ENCODE peak calls at places on chromosomes 4 and X, in nine cellular contexts. One of them, this sample, is unnamed.
A peak's percentile ranks its signal among the peaks of the same experiment; 100 is the strongest.

GRCh38 chrX:107707866-107708265 is 67.7 kb downstream of the TSC22D3 start:
- DNase-seq in progenitor cell of endocrine pancreas: no peak
- DNase-seq in Peyer's patch: peak; percentile 34
- DNase-seq in fibroblast of lung: no peak
- DNase-seq in epithelial cell of proximal tubule: no peak
- DNase-seq in breast epithelium: no peak
- DNase-seq in PC-9: no peak
- DNase-seq in fibroblast of mammary gland: no peak
- DNase-seq in activated B cell treated with CpG ODN at 0.5 μM for 24 hours: no peak
- DNase-seq in this sample: no peak

GRCh38 chrX:134727363-134727762 is 69.1 kb upstream of the PLAC1 start:
- DNase-seq in breast epithelium: no peak
- DNase-seq in progenitor cell of endocrine pancreas: no peak
- DNase-seq in fibroblast of lung: no peak
- DNase-seq in fibroblast of mammary gland: peak; percentile 28
- DNase-seq in epithelial cell of proximal tubule: no peak
- DNase-seq in activated B cell treated with CpG ODN at 0.5 μM for 24 hours: no peak
- DNase-seq in PC-9: no peak
- DNase-seq in Peyer's patch: no peak
- DNase-seq in this sample: no peak

GRCh38 chrX:87525771-87526229 is 8.2 kb downstream of the KLHL4 start:
- DNase-seq in fibroblast of mammary gland: peak; percentile 74
- DNase-seq in Peyer's patch: no peak
- DNase-seq in activated B cell treated with CpG ODN at 0.5 μM for 24 hours: no peak
- DNase-seq in fibroblast of lung: peak; percentile 90
- DNase-seq in PC-9: peak; percentile 12
- DNase-seq in progenitor cell of endocrine pancreas: no peak
- DNase-seq in epithelial cell of proximal tubule: no peak
- DNase-seq in breast epithelium: no peak
- DNase-seq in this sample: peak; percentile 0

GRCh38 chrX:135185795-135186443 is 14.7 kb upstream of the CT55 start:
- DNase-seq in epithelial cell of proximal tubule: peak; percentile 16
- DNase-seq in breast epithelium: no peak
- DNase-seq in PC-9: peak; percentile 38
- DNase-seq in Peyer's patch: no peak
- DNase-seq in activated B cell treated with CpG ODN at 0.5 μM for 24 hours: no peak
- DNase-seq in fibroblast of mammary gland: peak; percentile 57
- DNase-seq in progenitor cell of endocrine pancreas: no peak
- DNase-seq in fibroblast of lung: peak; percentile 35
- DNase-seq in this sample: peak; percentile 51

GRCh38 chr4:149884529-149885206 is 69.0 kb upstream of the IQCM start:
- DNase-seq in breast epithelium: no peak
- DNase-seq in Peyer's patch: no peak
- DNase-seq in activated B cell treated with CpG ODN at 0.5 μM for 24 hours: no peak
- DNase-seq in progenitor cell of endocrine pancreas: no peak
- DNase-seq in fibroblast of mammary gland: no peak
- DNase-seq in PC-9: no peak
- DNase-seq in fibroblast of lung: no peak
- DNase-seq in epithelial cell of proximal tubule: peak; percentile 61
- DNase-seq in this sample: no peak

GRCh38 chrX:16786791-16787735 is 797 bp downstream of the TXLNG start:
- DNase-seq in activated B cell treated with CpG ODN at 0.5 μM for 24 hours: peak; percentile 22
- DNase-seq in progenitor cell of endocrine pancreas: peak; percentile 24
- DNase-seq in PC-9: peak; percentile 11
- DNase-seq in epithelial cell of proximal tubule: no peak
- DNase-seq in fibroblast of mammary gland: peak; percentile 50
- DNase-seq in breast epithelium: no peak
- DNase-seq in Peyer's patch: peak; percentile 61
- DNase-seq in fibroblast of lung: no peak
- DNase-seq in this sample: peak; percentile 0

GRCh38 chrX:150365953-150366911 is 3.1 kb downstream of the MAMLD1 start:
- DNase-seq in fibroblast of lung: peak; percentile 54
- DNase-seq in PC-9: no peak
- DNase-seq in Peyer's patch: peak; percentile 68
- DNase-seq in breast epithelium: peak; percentile 49
- DNase-seq in epithelial cell of proximal tubule: no peak
- DNase-seq in progenitor cell of endocrine pancreas: no peak
- DNase-seq in fibroblast of mammary gland: peak; percentile 38
- DNase-seq in activated B cell treated with CpG ODN at 0.5 μM for 24 hours: no peak
- DNase-seq in this sample: no peak

GRCh38 chr4:77072195-77072753 is 3.5 kb downstream of the CCNI start:
- DNase-seq in activated B cell treated with CpG ODN at 0.5 μM for 24 hours: no peak
- DNase-seq in breast epithelium: no peak
- DNase-seq in Peyer's patch: no peak
- DNase-seq in PC-9: peak; percentile 29
- DNase-seq in epithelial cell of proximal tubule: no peak
- DNase-seq in fibroblast of lung: no peak
- DNase-seq in progenitor cell of endocrine pancreas: no peak
- DNase-seq in fibroblast of mammary gland: no peak
- DNase-seq in this sample: no peak

GRCh38 chrX:129545408-129545807 is 5.3 kb downstream of the OCRL start:
- DNase-seq in epithelial cell of proximal tubule: no peak
- DNase-seq in progenitor cell of endocrine pancreas: no peak
- DNase-seq in activated B cell treated with CpG ODN at 0.5 μM for 24 hours: no peak
- DNase-seq in fibroblast of mammary gland: no peak
- DNase-seq in PC-9: no peak
- DNase-seq in fibroblast of lung: no peak
- DNase-seq in Peyer's patch: no peak
- DNase-seq in breast epithelium: no peak
- DNase-seq in this sample: no peak

GRCh38 chrX:101803451-101803850 is 128.4 kb downstream of the ZMAT1 start:
- DNase-seq in breast epithelium: no peak
- DNase-seq in fibroblast of mammary gland: peak; percentile 27
- DNase-seq in PC-9: no peak
- DNase-seq in progenitor cell of endocrine pancreas: no peak
- DNase-seq in Peyer's patch: no peak
- DNase-seq in epithelial cell of proximal tubule: no peak
- DNase-seq in activated B cell treated with CpG ODN at 0.5 μM for 24 hours: no peak
- DNase-seq in fibroblast of lung: peak; percentile 4
- DNase-seq in this sample: no peak
- TF ChIP-seq CTCF in breast epithelium: no peak
- TF ChIP-seq CTCF in fibroblast of mammary gland: peak; percentile 54
- TF ChIP-seq CTCF in PC-9: peak; percentile 59
- TF ChIP-seq CTCF in progenitor cell of endocrine pancreas: peak; percentile 50
- TF ChIP-seq CTCF in Peyer's patch: no peak
- TF ChIP-seq CTCF in epithelial cell of proximal tubule: peak; percentile 48
- TF ChIP-seq CTCF in activated B cell treated with CpG ODN at 0.5 μM for 24 hours: no peak
- TF ChIP-seq CTCF in fibroblast of lung: peak; percentile 32
- TF ChIP-seq CTCF in this sample: peak; percentile 72

GRCh38 chrX:53237056-53237455 is 12.0 kb upstream of the KDM5C start:
- DNase-seq in activated B cell treated with CpG ODN at 0.5 μM for 24 hours: no peak
- DNase-seq in breast epithelium: no peak
- DNase-seq in Peyer's patch: no peak
- DNase-seq in fibroblast of lung: no peak
- DNase-seq in fibroblast of mammary gland: no peak
- DNase-seq in progenitor cell of endocrine pancreas: no peak
- DNase-seq in epithelial cell of proximal tubule: no peak
- DNase-seq in PC-9: no peak
- DNase-seq in this sample: no peak

GRCh38 chrX:53236025-53236679 is 11.1 kb upstream of the KDM5C start:
- DNase-seq in fibroblast of mammary gland: no peak
- DNase-seq in Peyer's patch: no peak
- DNase-seq in progenitor cell of endocrine pancreas: no peak
- DNase-seq in breast epithelium: no peak
- DNase-seq in activated B cell treated with CpG ODN at 0.5 μM for 24 hours: no peak
- DNase-seq in epithelial cell of proximal tubule: no peak
- DNase-seq in PC-9: no peak
- DNase-seq in fibroblast of lung: no peak
- DNase-seq in this sample: no peak

GRCh38 chrX:53242310-53242709 is 17.3 kb upstream of the KDM5C start:
- DNase-seq in fibroblast of mammary gland: no peak
- DNase-seq in progenitor cell of endocrine pancreas: no peak
- DNase-seq in epithelial cell of proximal tubule: no peak
- DNase-seq in breast epithelium: no peak
- DNase-seq in Peyer's patch: no peak
- DNase-seq in fibroblast of lung: no peak
- DNase-seq in activated B cell treated with CpG ODN at 0.5 μM for 24 hours: no peak
- DNase-seq in PC-9: no peak
- DNase-seq in this sample: no peak

GRCh38 chrX:53241558-53241957 is 16.6 kb upstream of the KDM5C start:
- DNase-seq in Peyer's patch: no peak
- DNase-seq in PC-9: no peak
- DNase-seq in epithelial cell of proximal tubule: no peak
- DNase-seq in progenitor cell of endocrine pancreas: no peak
- DNase-seq in breast epithelium: no peak
- DNase-seq in fibroblast of mammary gland: no peak
- DNase-seq in fibroblast of lung: no peak
- DNase-seq in activated B cell treated with CpG ODN at 0.5 μM for 24 hours: no peak
- DNase-seq in this sample: no peak

DNA sequence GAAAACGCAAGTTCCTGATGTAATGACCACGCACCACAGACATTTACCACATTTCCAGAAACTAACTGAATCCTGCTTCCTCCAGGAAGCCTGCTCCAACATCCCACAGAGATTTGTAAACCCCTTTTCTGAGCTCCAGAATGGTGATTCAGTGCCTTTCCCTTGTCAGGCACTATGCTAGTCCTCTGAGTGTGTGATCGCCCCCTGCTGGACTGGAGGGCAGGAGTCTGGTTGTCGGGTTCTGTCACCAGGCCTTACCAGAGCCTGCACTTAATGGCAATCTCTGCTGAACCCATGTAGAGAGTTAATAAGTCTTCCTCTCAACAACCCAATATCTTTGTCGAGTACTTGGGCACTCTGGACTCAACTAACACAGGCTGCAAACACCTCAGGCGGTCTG is 14.5 kb upstream of the KDM5C start:
- DNase-seq in Peyer's patch: no peak
- DNase-seq in epithelial cell of proximal tubule: no peak
- DNase-seq in fibroblast of lung: no peak
- DNase-seq in activated B cell treated with CpG ODN at 0.5 μM for 24 hours: no peak
- DNase-seq in fibroblast of mammary gland: peak; percentile 40
- DNase-seq in PC-9: no peak
- DNase-seq in breast epithelium: no peak
- DNase-seq in progenitor cell of endocrine pancreas: no peak
- DNase-seq in this sample: no peak
- TF ChIP-seq CTCF in Peyer's patch: no peak
- TF ChIP-seq CTCF in epithelial cell of proximal tubule: peak; percentile 26
- TF ChIP-seq CTCF in fibroblast of lung: no peak
- TF ChIP-seq CTCF in activated B cell treated with CpG ODN at 0.5 μM for 24 hours: no peak
- TF ChIP-seq CTCF in fibroblast of mammary gland: peak; percentile 45
- TF ChIP-seq CTCF in PC-9: peak; percentile 59
- TF ChIP-seq CTCF in breast epithelium: no peak
- TF ChIP-seq CTCF in progenitor cell of endocrine pancreas: no peak
- TF ChIP-seq CTCF in this sample: peak; percentile 21

GRCh38 chrX:39244146-39244545 is 442.9 kb downstream of the MID1IP1 start:
- DNase-seq in fibroblast of lung: no peak
- DNase-seq in progenitor cell of endocrine pancreas: no peak
- DNase-seq in Peyer's patch: no peak
- DNase-seq in activated B cell treated with CpG ODN at 0.5 μM for 24 hours: no peak
- DNase-seq in fibroblast of mammary gland: peak; percentile 32
- DNase-seq in epithelial cell of proximal tubule: no peak
- DNase-seq in breast epithelium: no peak
- DNase-seq in PC-9: no peak
- DNase-seq in this sample: no peak

GRCh38 chrX:39238017-39238416 is 436.8 kb downstream of the MID1IP1 start:
- DNase-seq in PC-9: no peak
- DNase-seq in progenitor cell of endocrine pancreas: no peak
- DNase-seq in activated B cell treated with CpG ODN at 0.5 μM for 24 hours: no peak
- DNase-seq in fibroblast of mammary gland: no peak
- DNase-seq in fibroblast of lung: peak; percentile 3
- DNase-seq in Peyer's patch: no peak
- DNase-seq in epithelial cell of proximal tubule: no peak
- DNase-seq in breast epithelium: no peak
- DNase-seq in this sample: no peak

GRCh38 chrX:39245024-39245423 is 443.8 kb downstream of the MID1IP1 start:
- DNase-seq in epithelial cell of proximal tubule: no peak
- DNase-seq in progenitor cell of endocrine pancreas: no peak
- DNase-seq in Peyer's patch: no peak
- DNase-seq in activated B cell treated with CpG ODN at 0.5 μM for 24 hours: no peak
- DNase-seq in fibroblast of lung: no peak
- DNase-seq in fibroblast of mammary gland: no peak
- DNase-seq in breast epithelium: no peak
- DNase-seq in PC-9: no peak
- DNase-seq in this sample: no peak

GRCh38 chrX:39247536-39247935 is 446.3 kb downstream of the MID1IP1 start:
- DNase-seq in Peyer's patch: no peak
- DNase-seq in PC-9: no peak
- DNase-seq in fibroblast of lung: no peak
- DNase-seq in progenitor cell of endocrine pancreas: no peak
- DNase-seq in breast epithelium: no peak
- DNase-seq in fibroblast of mammary gland: no peak
- DNase-seq in epithelial cell of proximal tubule: no peak
- DNase-seq in activated B cell treated with CpG ODN at 0.5 μM for 24 hours: no peak
- DNase-seq in this sample: no peak

DNA sequence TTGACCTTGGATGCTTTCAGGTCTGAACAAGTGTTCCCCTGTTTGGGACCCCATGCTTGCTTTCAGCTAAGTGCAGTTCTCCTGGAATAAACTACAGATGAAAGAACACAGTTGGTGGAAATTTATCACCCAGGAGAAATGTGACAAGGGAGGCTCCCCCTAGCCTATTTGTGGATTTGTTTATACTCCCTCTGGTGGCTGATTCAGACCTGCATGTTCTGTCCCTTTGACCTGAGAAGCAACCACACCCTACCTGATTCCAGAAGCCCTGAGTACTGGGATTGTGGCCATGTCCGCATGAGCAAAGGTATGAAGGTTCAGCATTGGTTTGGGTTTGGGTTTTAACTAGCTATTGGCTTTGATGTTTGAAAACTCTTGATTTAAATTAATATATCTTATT is 440.9 kb downstream of the MID1IP1 start:
- DNase-seq in fibroblast of mammary gland: peak; percentile 19
- DNase-seq in progenitor cell of endocrine pancreas: no peak
- DNase-seq in breast epithelium: no peak
- DNase-seq in activated B cell treated with CpG ODN at 0.5 μM for 24 hours: no peak
- DNase-seq in PC-9: no peak
- DNase-seq in Peyer's patch: peak; percentile 68
- DNase-seq in fibroblast of lung: peak; percentile 2
- DNase-seq in epithelial cell of proximal tubule: no peak
- DNase-seq in this sample: no peak
- TF ChIP-seq CTCF in fibroblast of mammary gland: peak; percentile 35
- TF ChIP-seq CTCF in progenitor cell of endocrine pancreas: peak; percentile 52
- TF ChIP-seq CTCF in breast epithelium: no peak
- TF ChIP-seq CTCF in activated B cell treated with CpG ODN at 0.5 μM for 24 hours: no peak
- TF ChIP-seq CTCF in PC-9: no peak
- TF ChIP-seq CTCF in Peyer's patch: no peak
- TF ChIP-seq CTCF in fibroblast of lung: peak; percentile 14
- TF ChIP-seq CTCF in epithelial cell of proximal tubule: peak; percentile 69
- TF ChIP-seq CTCF in this sample: peak; percentile 59

GRCh38 chrX:36908801-36909403 is 99.3 kb upstream of the FAM47C start:
- DNase-seq in activated B cell treated with CpG ODN at 0.5 μM for 24 hours: no peak
- DNase-seq in progenitor cell of endocrine pancreas: no peak
- DNase-seq in fibroblast of mammary gland: peak; percentile 42
- DNase-seq in fibroblast of lung: peak; percentile 12
- DNase-seq in Peyer's patch: no peak
- DNase-seq in breast epithelium: no peak
- DNase-seq in epithelial cell of proximal tubule: no peak
- DNase-seq in PC-9: no peak
- DNase-seq in this sample: peak; percentile 10
- TF ChIP-seq CTCF in activated B cell treated with CpG ODN at 0.5 μM for 24 hours: no peak
- TF ChIP-seq CTCF in progenitor cell of endocrine pancreas: peak; percentile 68
- TF ChIP-seq CTCF in fibroblast of mammary gland: peak; percentile 52
- TF ChIP-seq CTCF in fibroblast of lung: no peak
- TF ChIP-seq CTCF in Peyer's patch: no peak
- TF ChIP-seq CTCF in breast epithelium: no peak
- TF ChIP-seq CTCF in epithelial cell of proximal tubule: peak; percentile 50
- TF ChIP-seq CTCF in PC-9: peak; percentile 74
- TF ChIP-seq CTCF in this sample: peak; percentile 76

GRCh38 chrX:110145854-110146253 is 142.9 kb downstream of the TMEM164 start:
- DNase-seq in activated B cell treated with CpG ODN at 0.5 μM for 24 hours: no peak
- DNase-seq in PC-9: no peak
- DNase-seq in breast epithelium: no peak
- DNase-seq in epithelial cell of proximal tubule: no peak
- DNase-seq in Peyer's patch: peak; percentile 53
- DNase-seq in fibroblast of mammary gland: peak; percentile 54
- DNase-seq in fibroblast of lung: peak; percentile 14
- DNase-seq in progenitor cell of endocrine pancreas: no peak
- DNase-seq in this sample: no peak
- TF ChIP-seq CTCF in activated B cell treated with CpG ODN at 0.5 μM for 24 hours: peak; percentile 28
- TF ChIP-seq CTCF in PC-9: peak; percentile 71
- TF ChIP-seq CTCF in breast epithelium: no peak
- TF ChIP-seq CTCF in epithelial cell of proximal tubule: peak; percentile 52
- TF ChIP-seq CTCF in Peyer's patch: peak; percentile 9
- TF ChIP-seq CTCF in fibroblast of mammary gland: peak; percentile 67
- TF ChIP-seq CTCF in fibroblast of lung: peak; percentile 51
- TF ChIP-seq CTCF in progenitor cell of endocrine pancreas: peak; percentile 65
- TF ChIP-seq CTCF in this sample: peak; percentile 70